ENCODE peak calls at places on chromosome 10, in nine cellular contexts. Y is PC-9, C is K562, X is lower leg skin, W is tibial nerve, O is ascending aorta, Z is mammary epithelial cell, U is GM13976, Q is uterus. H is an unnamed sample.

GRCh38 chr10:114403545-114404161 is 649 bp downstream of the AFAP1L2 start:
- DNase-seq in Z (peak), O (no peak), Y (no peak), Q (peak), X (peak), C (no peak), W (no peak), U (peak), H (no peak)

GRCh38 chr10:3748484-3748883 is 36.5 kb downstream of the KLF6 start:
- DNase-seq in U (no peak), Q (no peak), O (no peak), C (no peak), Y (no peak), Z (no peak), W (no peak), X (no peak), H (no peak)

GRCh38 chr10:70540089-70540788 is 61.7 kb downstream of the PALD1 start:
- DNase-seq in C (peak), Y (no peak), Q (no peak), X (no peak), U (peak), W (no peak), O (no peak), Z (no peak), H (no peak)

GRCh38 chr10:34730726-34731125 is 84.4 kb downstream of the PARD3 start:
- DNase-seq in Q (no peak), Y (no peak), C (no peak), W (no peak), U (no peak), O (no peak), X (no peak), Z (no peak), H (no peak)

GRCh38 chr10:103727546-103727963 is 127.8 kb downstream of the SH3PXD2A start:
- DNase-seq in Q (no peak), W (no peak), Y (no peak), C (no peak), Z (no peak), O (no peak), U (no peak), X (no peak), H (no peak)

GRCh38 chr10:119306964-119307363 is 99.6 kb downstream of the GRK5 start:
- DNase-seq in X (no peak), C (no peak), U (no peak), W (no peak), Z (peak), O (no peak), Q (no peak), Y (no peak), H (no peak)

GRCh38 chr10:117504601-117505000 is 37.9 kb upstream of the EMX2 start:
- DNase-seq in Z (no peak), Y (no peak), X (peak), O (no peak), W (no peak), U (no peak), Q (no peak), C (no peak), H (no peak)

GRCh38 chr10:124125305-124126116 is 32.1 kb upstream of the CHST15 start:
- DNase-seq in C (no peak), X (no peak), Y (peak), O (no peak), U (no peak), W (no peak), Z (peak), Q (no peak), H (no peak)

DNA sequence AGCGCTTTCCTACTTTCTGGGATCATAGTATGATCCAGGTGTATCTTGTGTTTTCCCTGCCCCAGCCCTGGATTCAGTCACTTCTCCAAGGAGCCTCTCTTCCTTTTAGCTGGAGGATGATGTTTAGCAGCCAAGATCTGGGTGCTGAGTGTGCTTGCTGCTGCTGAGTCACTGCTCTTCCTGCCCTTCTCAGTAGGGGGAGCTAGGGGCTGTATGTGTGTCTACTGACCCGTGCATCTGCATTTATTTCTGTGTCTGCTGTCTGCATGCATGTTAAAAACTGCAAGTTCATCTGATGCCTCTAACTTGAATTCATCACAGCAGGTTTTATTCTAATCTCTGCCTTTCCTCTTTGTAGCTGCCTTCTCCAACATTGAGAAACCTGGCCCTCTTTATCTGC is 31.6 kb downstream of the MGMT start:
- DNase-seq in C (no peak), X (no peak), Z (no peak), W (no peak), U (no peak), Q (no peak), Y (no peak), O (no peak), H (no peak)
- TF ChIP-seq CTCF in C (peak), X (no peak), Z (no peak), W (no peak), U (peak), Q (no peak), Y (no peak), O (no peak), H (no peak)

DNA sequence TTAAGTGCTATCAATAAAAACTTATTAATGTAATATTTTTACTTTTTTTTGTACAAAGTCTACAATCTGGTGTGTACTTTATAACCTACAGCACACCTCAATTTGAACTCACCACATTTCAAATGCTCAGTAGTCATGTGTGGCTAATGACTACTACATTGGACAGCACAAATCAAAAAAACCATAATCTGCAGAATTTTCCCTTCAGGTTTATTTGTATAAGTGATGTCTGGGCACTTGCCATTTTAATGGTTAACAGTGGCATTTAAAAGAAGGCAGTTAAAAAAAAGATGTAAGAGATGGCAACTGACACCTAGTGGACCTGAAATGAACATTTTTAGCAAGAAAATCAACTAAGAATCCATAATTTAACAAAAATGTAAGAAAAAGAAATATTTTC is 124.6 kb upstream of the NRBF2 start:
- DNase-seq in C (no peak), Z (no peak), W (no peak), U (no peak), Y (no peak), Q (no peak), O (no peak), X (no peak), H (no peak)
- TF ChIP-seq CTCF in C (no peak), Z (no peak), W (no peak), U (no peak), Y (no peak), Q (no peak), O (no peak), X (no peak), H (no peak)

GRCh38 chr10:18689498-18689897 is 30.3 kb downstream of the ARL5B start:
- DNase-seq in O (no peak), Z (no peak), W (no peak), C (no peak), Y (no peak), Q (no peak), U (no peak), X (no peak), H (no peak)
- TF ChIP-seq CTCF in O (no peak), Z (peak), W (no peak), C (no peak), Y (peak), Q (no peak), U (no peak), X (no peak), H (no peak)

DNA sequence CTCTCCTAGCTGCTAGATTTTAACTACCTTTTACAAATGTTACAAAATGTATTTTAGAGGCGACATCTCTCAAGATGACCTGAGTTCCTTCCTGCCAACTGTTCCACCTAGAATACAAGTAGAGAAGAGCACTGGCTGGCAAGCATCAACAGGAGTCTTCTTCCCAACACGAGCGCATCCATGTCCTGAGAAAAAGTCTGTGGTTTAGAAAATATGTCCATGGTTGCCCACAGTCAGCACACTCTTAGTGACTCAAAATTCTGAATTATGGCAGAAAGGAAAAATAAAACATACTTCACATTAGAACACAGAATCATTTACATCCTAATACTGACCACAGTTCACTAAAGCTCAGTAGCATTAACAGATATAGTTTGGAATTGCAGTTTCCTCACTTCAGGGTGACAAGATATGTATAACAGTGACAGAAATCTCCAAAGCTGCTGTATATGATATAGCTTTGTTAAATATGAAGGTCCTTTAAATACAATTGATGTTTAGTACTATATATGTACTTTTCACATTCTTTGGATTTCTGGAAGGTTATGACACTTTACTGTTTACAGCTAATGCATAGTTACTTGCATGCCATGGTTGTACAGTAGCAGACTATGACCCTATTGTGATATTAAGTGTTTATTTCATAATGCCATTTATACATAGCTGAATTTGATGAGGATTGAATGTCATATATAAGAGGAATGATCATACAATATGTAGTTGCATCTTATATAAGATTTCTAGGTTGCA is 327.1 kb downstream of the GFRA1 start:
- DNase-seq in C (no peak), O (no peak), W (no peak), U (no peak), X (no peak), Y (no peak), Q (no peak), Z (no peak), H (no peak)
- TF ChIP-seq CTCF in C (no peak), O (no peak), W (no peak), U (no peak), X (no peak), Y (no peak), Q (no peak), Z (no peak), H (no peak)

H was measured in omental fat pad.